ENCODE peak calls at places on chromosomes 2 and 18, in six cellular contexts. V is stomach, L is K562, M is heart left ventricle, K is mesothelial cell of epicardium, B is fibroblast of lung. Z is an unnamed sample.

GRCh38 chr2:72695676-72696075 is 130.2 kb downstream of the EXOC6B start:
- DNase-seq in V (no peak), L (peak), M (no peak), K (no peak), B (no peak), Z (no peak)

GRCh38 chr18:35939166-35939565 is 33.3 kb upstream of the RMP24 start:
- DNase-seq in V (no peak), L (peak), M (no peak), K (no peak), B (no peak), Z (no peak)

GRCh38 chr18:45046961-45047360 is 366.3 kb downstream of the SETBP1 start:
- DNase-seq in V (no peak), L (no peak), M (no peak), K (no peak), B (no peak), Z (no peak)

GRCh38 chr2:240528406-240529040 is 29.3 kb downstream of the ANKMY1 start:
- DNase-seq in V (no peak), L (no peak), M (no peak), K (no peak), B (no peak), Z (no peak)

GRCh38 chr2:96213379-96213778 is 4.8 kb upstream of the STARD7 start:
- DNase-seq in V (no peak), L (no peak), M (no peak), K (no peak), B (no peak), Z (no peak)

GRCh38 chr2:203808041-203808750 is 59.4 kb upstream of the CTLA4 start:
- DNase-seq in V (no peak), L (no peak), M (no peak), K (no peak), B (peak), Z (no peak)

GRCh38 chr2:15935189-15935588 is 5.2 kb upstream of the MYCN start:
- DNase-seq in V (no peak), L (no peak), M (no peak), K (no peak), B (no peak), Z (no peak)

GRCh38 chr2:23351388-23352141 is 33.4 kb upstream of the KLHL29 start:
- DNase-seq in V (peak), L (peak), M (peak), K (peak), B (peak), Z (peak)

GRCh38 chr2:130390460-130391057 is 34.7 kb downstream of the PTPN18 start:
- DNase-seq in V (peak), L (no peak), M (peak), K (no peak), B (no peak), Z (peak)

GRCh38 chr2:219626540-219626939 is 890 bp upstream of the SLC4A3 start:
- DNase-seq in V (no peak), L (no peak), M (no peak), K (no peak), B (no peak), Z (no peak)

GRCh38 chr18:40371673-40372072 is 1583.4 kb upstream of the PIK3C3 start:
- DNase-seq in V (no peak), L (no peak), M (no peak), K (no peak), B (peak), Z (no peak)

GRCh38 chr2:212381428-212382102 is 157.0 kb downstream of the ERBB4 start:
- DNase-seq in V (no peak), L (no peak), M (no peak), K (no peak), B (no peak), Z (no peak)

GRCh38 chr2:26838121-26838906 is 9.6 kb upstream of the DPYSL5 start:
- DNase-seq in V (no peak), L (no peak), M (no peak), K (no peak), B (peak), Z (no peak)

GRCh38 chr2:205570641-205571040 is 111.7 kb upstream of the NRP2 start:
- DNase-seq in V (no peak), L (no peak), M (no peak), K (no peak), B (no peak), Z (no peak)

GRCh38 chr2:235709124-235709813 is 215.4 kb downstream of the AGAP1 start:
- DNase-seq in V (peak), L (no peak), M (no peak), K (no peak), B (peak), Z (no peak)

GRCh38 chr2:147511491-147511948 is 333.3 kb upstream of the ACVR2A start:
- DNase-seq in V (no peak), L (no peak), M (peak), K (no peak), B (peak), Z (peak)

GRCh38 chr2:225052703-225053102 is 10.4 kb upstream of the DOCK10 start:
- DNase-seq in V (no peak), L (no peak), M (no peak), K (no peak), B (peak), Z (no peak)

GRCh38 chr18:29873211-29873610 is 1169.3 kb downstream of the DSC3 start:
- DNase-seq in V (no peak), L (no peak), M (no peak), K (no peak), B (no peak), Z (no peak)

GRCh38 chr2:238381341-238382130 is 45.2 kb upstream of the ASB1 start:
- DNase-seq in V (peak), L (no peak), M (no peak), K (no peak), B (no peak), Z (no peak)

GRCh38 chr2:45009303-45009927 is at the start of gene SIX2:
- DNase-seq in V (peak), L (peak), M (peak), K (peak), B (peak), Z (peak)

GRCh38 chr2:239580199-239580527 is 179.3 kb upstream of the HDAC4 start:
- DNase-seq in V (no peak), L (no peak), M (no peak), K (no peak), B (no peak), Z (no peak)

GRCh38 chr2:62787381-62787780 is 81.9 kb downstream of the EHBP1 start:
- DNase-seq in V (no peak), L (peak), M (no peak), K (no peak), B (peak), Z (no peak)

GRCh38 chr2:45953376-45954050 is 302.0 kb downstream of the PRKCE start:
- DNase-seq in V (no peak), L (no peak), M (no peak), K (no peak), B (no peak), Z (no peak)

GRCh38 chr18:48575658-48576453 is 37.0 kb downstream of the CTIF start:
- DNase-seq in V (peak), L (no peak), M (no peak), K (no peak), B (no peak), Z (no peak)

GRCh38 chr2:201344663-201345366 is 12.3 kb downstream of the FLACC1 start:
- DNase-seq in V (no peak), L (peak), M (no peak), K (no peak), B (no peak), Z (no peak)

GRCh38 chr2:36770542-36771287 is 74.2 kb downstream of the VIT start:
- DNase-seq in V (no peak), L (peak), M (no peak), K (no peak), B (peak), Z (no peak)

GRCh38 chr2:137167651-137168050 is 402.3 kb downstream of the THSD7B start:
- DNase-seq in V (no peak), L (no peak), M (no peak), K (no peak), B (no peak), Z (no peak)

GRCh38 chr2:137168564-137168963 is 403.2 kb downstream of the THSD7B start:
- DNase-seq in V (no peak), L (no peak), M (no peak), K (no peak), B (peak), Z (no peak)

GRCh38 chr2:137178955-137179377 is 413.6 kb downstream of the THSD7B start:
- DNase-seq in V (no peak), L (no peak), M (no peak), K (no peak), B (peak), Z (no peak)

GRCh38 chr2:137172162-137172561 is 406.8 kb downstream of the THSD7B start:
- DNase-seq in V (no peak), L (no peak), M (no peak), K (no peak), B (no peak), Z (no peak)

DNA sequence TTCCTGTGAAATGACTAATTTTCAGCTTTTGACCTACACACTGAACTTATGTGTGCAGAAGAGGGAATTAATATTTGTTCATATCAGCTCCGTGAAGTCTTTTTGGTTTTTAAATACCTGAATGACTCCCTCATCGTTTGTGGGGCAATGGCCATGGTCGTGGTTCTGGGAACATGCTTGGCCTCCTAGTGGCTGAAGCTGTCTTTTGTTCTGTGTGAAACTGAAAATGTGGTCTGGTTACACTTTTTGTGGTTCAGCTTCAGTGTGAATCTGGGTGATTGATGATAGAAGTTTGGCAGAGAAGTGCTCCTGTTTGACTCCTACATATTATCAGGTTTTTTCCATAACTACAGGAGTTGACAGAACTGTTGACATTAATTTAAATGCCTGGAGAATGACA is 408.2 kb downstream of the THSD7B start:
- DNase-seq in V (no peak), L (no peak), M (no peak), K (no peak), B (peak), Z (no peak)
- TF ChIP-seq CTCF in V (no peak), L (no peak), M (no peak), K (peak), B (no peak), Z (no peak)

GRCh38 chr2:61138859-61139258 is 23.1 kb upstream of the C2orf74 start:
- DNase-seq in V (no peak), L (no peak), M (no peak), K (no peak), B (no peak), Z (no peak)

GRCh38 chr2:61149074-61149473 is 12.9 kb upstream of the C2orf74 start:
- DNase-seq in V (no peak), L (no peak), M (no peak), K (no peak), B (no peak), Z (no peak)

GRCh38 chr2:61145990-61146389 is 16.0 kb upstream of the C2orf74 start:
- DNase-seq in V (no peak), L (no peak), M (no peak), K (no peak), B (no peak), Z (no peak)

GRCh38 chr2:61141151-61141550 is 20.8 kb upstream of the C2orf74 start:
- DNase-seq in V (no peak), L (no peak), M (no peak), K (no peak), B (no peak), Z (no peak)

DNA sequence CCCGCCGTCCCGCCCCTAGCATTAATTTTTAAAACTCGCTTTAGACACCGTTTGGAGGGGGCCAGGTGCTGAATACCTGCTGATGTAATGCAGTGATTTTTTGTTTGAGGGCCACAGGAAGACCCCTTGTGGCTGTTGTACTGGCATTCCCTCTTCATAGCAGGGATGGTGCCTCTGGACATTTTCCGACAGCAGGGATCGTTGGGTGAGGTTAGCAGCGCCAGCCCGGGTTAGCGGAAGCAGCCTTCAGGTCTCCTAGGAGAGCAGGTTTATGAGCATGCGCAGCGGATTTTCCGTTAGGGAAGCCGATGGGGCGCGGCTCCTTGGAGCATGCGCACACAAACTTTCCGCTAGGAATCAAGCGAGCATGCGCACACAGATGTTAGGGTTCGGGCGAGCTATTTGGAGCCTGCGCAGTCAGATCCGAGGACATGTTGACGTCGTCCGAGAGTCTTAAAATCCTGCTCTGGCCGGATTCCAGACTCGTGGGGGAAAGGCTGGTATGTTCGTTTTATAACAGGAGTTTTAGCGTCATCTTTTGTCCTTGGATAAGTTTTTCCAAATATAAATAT is 17.2 kb upstream of the C2orf74 start:
- DNase-seq in V (peak), L (no peak), M (peak), K (peak), B (peak), Z (peak)
- TF ChIP-seq CTCF in V (no peak), L (no peak), M (no peak), K (no peak), B (no peak), Z (no peak)

DNA sequence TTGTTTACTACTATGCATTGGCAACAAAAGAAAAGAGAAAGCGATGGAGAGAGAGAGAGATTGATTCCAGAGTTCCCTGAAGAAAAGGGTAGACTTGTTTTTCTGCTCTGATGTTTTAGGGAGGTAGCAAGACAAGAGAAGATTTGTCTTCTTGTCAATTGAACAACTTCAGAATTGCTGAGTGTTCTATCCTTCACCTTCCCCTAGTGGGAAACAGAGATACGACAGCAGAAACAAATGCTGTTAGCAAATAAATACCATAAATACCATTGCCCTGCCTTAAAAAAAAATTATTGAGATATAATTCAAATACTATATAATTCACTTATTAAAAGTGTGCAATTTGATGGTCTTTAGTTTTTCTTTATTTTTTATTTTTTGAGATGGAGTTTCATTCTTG is 26.2 kb upstream of the CCDC150 start:
- DNase-seq in V (no peak), L (no peak), M (no peak), K (no peak), B (no peak), Z (no peak)
- TF ChIP-seq CTCF in V (no peak), L (peak), M (no peak), K (no peak), B (no peak), Z (no peak)

DNA sequence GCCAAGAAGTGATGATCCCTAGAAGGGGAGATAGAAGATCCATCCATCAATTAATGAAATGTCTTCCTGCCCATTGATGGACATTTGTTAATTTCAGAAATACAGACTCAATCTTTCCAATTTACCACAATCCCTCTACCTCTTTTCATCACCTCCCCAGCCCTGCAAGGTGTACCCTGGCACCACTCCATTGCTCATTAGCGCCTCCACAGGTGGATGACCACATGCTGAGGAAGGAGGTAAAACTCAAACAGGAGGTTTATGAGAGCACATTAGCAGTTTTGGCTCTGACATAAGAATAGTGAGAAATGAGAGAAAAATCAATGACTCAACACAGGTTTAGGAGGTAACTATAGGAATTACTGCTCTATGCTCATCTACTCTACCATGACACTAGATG is 208.0 kb downstream of the C1D start:
- DNase-seq in V (no peak), L (peak), M (no peak), K (no peak), B (no peak), Z (no peak)
- TF ChIP-seq CTCF in V (no peak), L (peak), M (no peak), K (no peak), B (no peak), Z (no peak)

GRCh38 chr2:4047961-4048891 is 344.9 kb downstream of the DCDC2C start:
- DNase-seq in V (no peak), L (no peak), M (no peak), K (no peak), B (peak), Z (no peak)

GRCh38 chr2:4049463-4049862 is 346.1 kb downstream of the DCDC2C start:
- DNase-seq in V (no peak), L (no peak), M (no peak), K (no peak), B (no peak), Z (no peak)

DNA sequence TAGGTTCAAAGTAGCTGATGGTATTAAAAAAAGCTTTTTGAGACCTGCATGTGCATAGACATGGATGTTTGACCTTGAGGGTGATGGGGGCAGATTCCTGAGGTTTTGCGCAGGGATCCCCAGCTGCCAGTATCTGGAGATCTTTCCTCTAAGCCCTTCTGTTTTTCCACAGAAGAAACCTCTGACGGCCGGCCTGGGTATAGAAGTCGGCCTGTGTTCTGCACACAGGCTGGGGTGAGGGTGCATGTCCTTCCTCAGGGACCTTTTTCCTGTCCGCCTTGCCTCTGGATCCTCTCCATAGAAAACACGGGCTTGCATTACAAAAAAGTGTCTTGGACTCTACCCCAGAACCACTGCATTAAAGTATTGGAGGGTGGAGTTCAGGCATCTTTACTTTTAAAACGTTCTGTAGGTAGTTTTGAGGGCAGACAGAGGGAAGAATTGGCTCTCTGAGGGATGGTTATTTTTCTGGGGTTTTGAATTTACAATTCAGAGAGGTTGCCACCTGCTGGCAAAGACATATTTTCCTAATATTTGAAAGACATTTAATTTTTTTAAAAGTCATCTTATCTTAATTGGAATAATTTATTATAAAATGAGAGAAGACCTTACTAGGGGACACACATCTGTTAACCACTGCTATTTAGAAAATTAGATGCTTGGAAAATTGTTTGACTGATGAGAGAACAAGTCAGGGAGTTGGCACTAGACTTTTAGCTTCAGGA is 350.6 kb downstream of the DCDC2C start:
- DNase-seq in V (no peak), L (no peak), M (no peak), K (no peak), B (peak), Z (no peak)
- TF ChIP-seq CTCF in V (no peak), L (no peak), M (no peak), K (no peak), B (no peak), Z (no peak)